ENCODE peak calls at places on chromosomes 13 and 19, in seven cellular contexts. U, F, R, S, I, H and P are unnamed samples.
A peak's percentile ranks its signal among the peaks of the same experiment; 100 is the strongest.

GRCh38 chr19:2207991-2208860 is 27.9 kb downstream of the PLEKHJ1 start:
- DNase-seq in R (peak; percentile 39), H (peak; percentile 66), F (peak; percentile 43), S (no peak), U (peak; percentile 90), I (no peak), P (peak; percentile 14)

GRCh38 chr19:17794731-17795494 is at the start of gene B3GNT3:
- DNase-seq in S (no peak), R (no peak), I (no peak), F (peak; percentile 70), H (no peak), U (no peak), P (no peak)

GRCh38 chr19:4014541-4015491 is 7.3 kb downstream of the PIAS4 start:
- DNase-seq in H (peak; percentile 73), U (no peak), I (no peak), F (peak; percentile 25), S (peak; percentile 70), R (no peak), P (no peak)

GRCh38 chr19:52554216-52554971 is 15.7 kb upstream of the ZNF701 start:
- DNase-seq in U (no peak), F (no peak), H (no peak), R (no peak), S (no peak), I (no peak), P (no peak)

GRCh38 chr19:18203863-18204393 is at the start of gene RAB3A:
- DNase-seq in I (peak; percentile 97), U (peak; percentile 100), H (peak; percentile 100), R (peak; percentile 100), F (peak; percentile 100), S (peak; percentile 100), P (peak; percentile 100)

GRCh38 chr13:114328595-114328994 is 14.3 kb downstream of the CHAMP1 start:
- DNase-seq in S (no peak), F (no peak), H (no peak), I (no peak), R (no peak), U (no peak), P (no peak)

GRCh38 chr19:3433313-3433712 is 47.0 kb downstream of the SMIM24 start:
- DNase-seq in S (no peak), U (no peak), I (no peak), R (no peak), F (no peak), H (no peak), P (no peak)

GRCh38 chr19:5142725-5143097 is 173.8 kb downstream of the KDM4B start:
- DNase-seq in R (no peak), F (no peak), U (no peak), S (no peak), I (no peak), H (no peak), P (no peak)

GRCh38 chr13:45280751-45281634 is 60.0 kb downstream of the TPT1 start:
- DNase-seq in U (peak; percentile 87), R (peak; percentile 82), S (no peak), I (peak; percentile 43), F (peak; percentile 91), H (peak; percentile 53), P (peak; percentile 82)

GRCh38 chr19:15123900-15124299 is 16.7 kb downstream of the SYDE1 start:
- DNase-seq in H (peak; percentile 82), U (no peak), R (peak; percentile 74), S (no peak), F (no peak), I (no peak), P (peak; percentile 83)

GRCh38 chr19:50826492-50827240 is 3.1 kb upstream of the KLK1 start:
- DNase-seq in I (no peak), S (no peak), F (no peak), R (no peak), H (no peak), U (no peak), P (no peak)

GRCh38 chr19:49988433-49988832 is 27.5 kb upstream of the SIGLEC11 start:
- DNase-seq in R (peak; percentile 29), H (no peak), S (no peak), I (no peak), F (peak; percentile 74), U (no peak), P (no peak)

GRCh38 chr13:113588394-113589111 is 4.0 kb downstream of the TFDP1 start:
- DNase-seq in F (no peak), U (peak; percentile 63), S (peak; percentile 47), I (no peak), R (no peak), H (no peak), P (no peak)

GRCh38 chr13:110541526-110541920 is 20.0 kb downstream of the RAB20 start:
- DNase-seq in R (no peak), F (peak; percentile 42), H (no peak), U (no peak), S (no peak), I (no peak), P (no peak)

GRCh38 chr13:29402168-29402621 is 193.3 kb downstream of the SLC7A1 start:
- DNase-seq in R (no peak), I (no peak), S (no peak), F (peak; percentile 35), H (no peak), U (no peak), P (no peak)

GRCh38 chr19:8423821-8424223 is 10.7 kb downstream of the MARCHF2 start:
- DNase-seq in F (peak; percentile 85), U (peak; percentile 94), H (peak; percentile 94), S (no peak), I (peak; percentile 42), R (peak; percentile 51), P (peak; percentile 73)

GRCh38 chr13:112140366-112140765 is 73.4 kb downstream of the SOX1 start:
- DNase-seq in H (no peak), I (no peak), R (no peak), U (no peak), S (peak; percentile 20), F (no peak), P (no peak)

GRCh38 chr13:99389520-99390304 is 82.5 kb upstream of the GPR183 start:
- DNase-seq in U (peak; percentile 76), R (no peak), S (no peak), I (no peak), H (no peak), F (no peak), P (no peak)

GRCh38 chr19:47495478-47496372 is 11.7 kb upstream of the KPTN start:
- DNase-seq in R (no peak), S (no peak), F (no peak), I (no peak), U (no peak), H (no peak), P (no peak)
- TF ChIP-seq CTCF in R (no peak), S (no peak), F (no peak), I (no peak), U (no peak), H (no peak), P (no peak)

GRCh38 chr19:40278361-40279045 is 6.6 kb downstream of the AKT2 start:
- DNase-seq in S (no peak), U (no peak), F (no peak), R (no peak), H (no peak), I (no peak), P (peak; percentile 59)
- TF ChIP-seq CTCF in S (no peak), U (no peak), F (no peak), R (no peak), H (no peak), I (no peak), P (no peak)

GRCh38 chr19:40933025-40933424 is 51.0 kb upstream of the CYP2A7 start:
- DNase-seq in F (no peak), U (no peak), I (no peak), H (no peak), S (no peak), R (no peak), P (no peak)
- TF ChIP-seq CTCF in F (no peak), U (no peak), I (no peak), H (no peak), S (no peak), R (no peak), P (no peak)

GRCh38 chr19:1057185-1057857 is 9.6 kb upstream of the ARHGAP45 start:
- DNase-seq in U (no peak), F (peak; percentile 70), I (no peak), R (no peak), S (no peak), H (no peak), P (no peak)
- TF ChIP-seq CTCF in U (peak; percentile 57), F (peak; percentile 5), I (no peak), R (no peak), S (no peak), H (no peak), P (no peak)

GRCh38 chr19:12244370-12244769 is 50.3 kb downstream of the ZNF44 start:
- DNase-seq in F (peak; percentile 3), U (no peak), H (no peak), I (no peak), S (no peak), R (no peak), P (no peak)
- TF ChIP-seq CTCF in F (peak; percentile 35), U (no peak), H (peak; percentile 18), I (peak; percentile 37), S (peak; percentile 34), R (no peak), P (no peak)